ENCODE peak calls at places on chromosome 2, in five cellular contexts. J is CD4-positive, alpha-beta T cell; N is uterus; E is WTC11; G is fibroblast of pulmonary artery. D is an unnamed sample.

GRCh38 chr2:182860858-182861257 is 5.6 kb downstream of the FRZB start:
- DNase-seq in G (no peak), E (no peak), N (no peak), J (no peak), D (no peak)

GRCh38 chr2:233047667-233048066 is 12.5 kb upstream of the INPP5D start:
- DNase-seq in N (no peak), E (no peak), J (no peak), G (no peak), D (peak; percentile 81)

GRCh38 chr2:211611061-211611518 is 927.5 kb downstream of the ERBB4 start:
- DNase-seq in J (no peak), E (no peak), N (no peak), G (no peak), D (no peak)

GRCh38 chr2:47174731-47175361 is 19.7 kb upstream of the STPG4 start:
- DNase-seq in N (peak; percentile 57), J (peak; percentile 10), G (peak; percentile 58), E (no peak), D (no peak)

GRCh38 chr2:105802587-105802986 is 57.9 kb downstream of the NCK2 start:
- DNase-seq in G (no peak), E (no peak), J (peak; percentile 70), N (no peak), D (no peak)

GRCh38 chr2:57497489-57498096 is 549.0 kb upstream of the VRK2 start:
- DNase-seq in G (peak; percentile 67), N (peak; percentile 25), J (no peak), E (peak; percentile 49), D (peak; percentile 43)

GRCh38 chr2:173876833-173877413 is 88.2 kb downstream of the SP3 start:
- DNase-seq in G (no peak), N (no peak), E (no peak), J (no peak), D (no peak)

GRCh38 chr2:25168256-25169072 is at the start of gene POMC:
- DNase-seq in E (peak; percentile 65), G (peak; percentile 30), J (peak; percentile 26), N (no peak), D (no peak)

GRCh38 chr2:203893386-203893785 is 25.8 kb downstream of the CTLA4 start:
- DNase-seq in N (no peak), E (no peak), G (peak; percentile 65), J (no peak), D (no peak)

GRCh38 chr2:105439130-105439529 is 40.3 kb upstream of the FHL2 start:
- DNase-seq in E (no peak), N (no peak), G (no peak), J (no peak), D (no peak)

GRCh38 chr2:189049709-189050108 is 75.5 kb downstream of the COL3A1 start:
- DNase-seq in G (no peak), J (no peak), N (no peak), E (no peak), D (no peak)

GRCh38 chr2:240599141-240599583 is 12.6 kb downstream of the CAPN10 start:
- DNase-seq in G (no peak), J (no peak), N (peak; percentile 5), E (no peak), D (no peak)

GRCh38 chr2:25590921-25591505 is 82.4 kb downstream of the DTNB start:
- DNase-seq in G (no peak), E (no peak), N (no peak), J (no peak), D (peak; percentile 86)

GRCh38 chr2:118726821-118727220 is 120.6 kb downstream of the EN1 start:
- DNase-seq in N (no peak), E (no peak), G (no peak), J (no peak), D (no peak)

GRCh38 chr2:237259201-237259600 is 154.8 kb downstream of the COL6A3 start:
- DNase-seq in G (no peak), N (no peak), E (no peak), J (no peak), D (no peak)

GRCh38 chr2:185202416-185202815 is 536.2 kb upstream of the FSIP2 start:
- DNase-seq in G (no peak), N (no peak), J (no peak), E (no peak), D (no peak)

GRCh38 chr2:219490186-219490585 is 8.5 kb upstream of the GMPPA start:
- DNase-seq in E (peak; percentile 62), N (no peak), G (no peak), J (no peak), D (no peak)

GRCh38 chr2:219490600-219491130 is 8.0 kb upstream of the GMPPA start:
- DNase-seq in E (no peak), G (no peak), N (no peak), J (no peak), D (no peak)

GRCh38 chr2:219493086-219493485 is 5.6 kb upstream of the GMPPA start:
- DNase-seq in N (no peak), J (no peak), E (no peak), G (no peak), D (no peak)

GRCh38 chr2:219491278-219491967 is 7.3 kb upstream of the GMPPA start:
- DNase-seq in G (no peak), N (no peak), E (no peak), J (no peak), D (no peak)

GRCh38 chr2:219492575-219492974 is 6.1 kb upstream of the GMPPA start:
- DNase-seq in G (no peak), J (no peak), N (no peak), E (peak; percentile 81), D (no peak)
- TF ChIP-seq CTCF in G (no peak), J (no peak), N (no peak), E (no peak), D (no peak)

DNA sequence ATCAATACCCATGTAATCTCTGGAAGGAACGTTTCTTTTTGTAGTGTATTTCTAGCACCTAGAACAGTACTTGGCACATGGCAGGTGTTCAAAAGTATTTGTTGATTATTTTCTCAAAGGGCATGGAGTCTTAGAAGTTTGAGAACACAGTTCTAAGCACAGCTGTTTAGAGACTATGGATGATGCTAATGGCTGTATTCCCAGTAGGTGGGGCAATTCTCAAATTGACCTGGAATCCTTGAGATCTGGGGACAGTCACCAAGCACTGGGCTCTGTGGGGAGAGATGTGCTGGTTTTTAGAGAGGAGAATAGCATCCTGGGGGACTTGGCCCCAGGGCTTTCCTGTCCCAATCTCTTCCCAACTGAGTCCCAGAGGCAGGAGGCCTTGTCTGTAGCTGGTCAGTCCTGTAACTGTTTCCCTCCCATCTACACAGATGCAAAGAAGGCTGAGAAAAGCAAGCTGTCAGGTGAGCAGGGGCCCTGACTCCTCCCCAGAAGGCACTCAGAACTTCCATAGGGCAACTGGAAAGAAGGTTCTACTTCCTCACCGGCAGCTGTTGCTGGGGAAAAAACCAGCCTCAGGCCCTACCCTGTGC is 17.5 kb upstream of the IL36G start:
- DNase-seq in N (no peak), J (no peak), E (no peak), G (no peak), D (no peak)
- TF ChIP-seq CTCF in N (no peak), J (no peak), E (no peak), G (peak; percentile 7), D (no peak)

GRCh38 chr2:229714736-229715541 is 584 bp upstream of the DNER start:
- DNase-seq in G (peak; percentile 72), N (no peak), J (no peak), E (peak; percentile 87), D (peak; percentile 47)

GRCh38 chr2:229708335-229708734 is 6.0 kb downstream of the DNER start:
- DNase-seq in E (no peak), G (no peak), J (no peak), N (no peak), D (no peak)

GRCh38 chr2:229714080-229714735 is at the start of gene DNER:
- DNase-seq in J (peak; percentile 37), G (no peak), E (peak; percentile 68), N (no peak), D (peak; percentile 75)

GRCh38 chr2:229713371-229714079 is 830 bp downstream of the DNER start:
- DNase-seq in E (peak; percentile 68), N (no peak), G (no peak), J (no peak), D (peak; percentile 79)

DNA sequence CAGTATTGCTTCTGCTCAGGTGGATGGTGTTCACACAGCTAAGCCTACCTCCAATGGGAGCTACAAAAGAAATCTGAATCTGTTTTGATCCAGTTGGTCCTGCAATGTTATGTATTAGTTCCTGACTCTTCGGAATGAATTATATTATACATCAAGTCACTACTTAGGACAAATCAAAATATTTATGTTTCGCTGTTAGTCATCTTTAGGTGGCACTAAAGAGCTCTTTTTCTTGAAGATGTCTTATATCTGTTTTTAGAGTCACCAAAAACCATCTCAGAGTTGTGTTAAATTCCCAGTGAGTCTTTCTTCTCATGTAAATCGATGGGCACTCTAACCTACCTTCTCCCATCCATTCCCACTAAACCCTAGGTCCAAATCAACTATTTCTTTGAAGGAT is 2.2 kb downstream of the DNER start:
- DNase-seq in G (peak; percentile 17), E (no peak), J (no peak), N (no peak), D (no peak)
- TF ChIP-seq CTCF in G (peak; percentile 12), E (no peak), J (no peak), N (no peak), D (no peak)

GRCh38 chr2:134258684-134259408 is 5.0 kb downstream of the MGAT5 start:
- DNase-seq in G (no peak), N (no peak), E (no peak), J (peak; percentile 48), D (peak; percentile 45)
- TF ChIP-seq CTCF in G (no peak), N (no peak), E (no peak), J (no peak), D (peak; percentile 14)

GRCh38 chr2:208175069-208175842 is 11.9 kb upstream of the CRYGA start:
- DNase-seq in N (peak; percentile 65), G (peak; percentile 87), J (peak; percentile 39), E (peak; percentile 76), D (peak; percentile 83)

GRCh38 chr2:208172125-208172524 is 8.7 kb upstream of the CRYGA start:
- DNase-seq in G (no peak), E (no peak), J (no peak), N (no peak), D (no peak)

GRCh38 chr2:208175843-208176160 is 12.4 kb upstream of the CRYGA start:
- DNase-seq in N (no peak), E (no peak), J (no peak), G (no peak), D (no peak)

GRCh38 chr2:208179028-208179609 is 10.7 kb downstream of the C2orf80 start:
- DNase-seq in N (no peak), G (no peak), J (no peak), E (peak; percentile 24), D (no peak)

DNA sequence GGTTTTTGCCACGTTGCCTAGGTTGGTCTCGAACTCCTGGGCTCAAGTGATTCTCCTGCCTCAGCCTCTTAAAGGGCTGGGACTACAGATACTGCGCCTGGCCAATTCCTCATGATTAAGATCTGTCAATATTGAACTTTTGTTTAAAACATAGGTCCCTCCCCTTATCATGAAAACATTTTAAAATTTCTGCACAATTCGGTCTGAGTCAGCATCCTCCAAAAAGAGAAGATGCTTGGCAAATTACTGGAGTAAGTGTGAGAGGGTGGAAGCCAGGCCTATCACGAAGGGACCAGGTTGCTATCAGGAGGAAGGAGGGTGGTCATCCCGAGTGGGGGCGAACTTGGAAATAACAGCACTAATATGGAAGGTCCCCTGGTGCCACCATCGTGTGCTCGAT is 10.8 kb upstream of the CRYGA start:
- DNase-seq in J (no peak), G (no peak), E (no peak), N (no peak), D (no peak)
- TF ChIP-seq CTCF in J (no peak), G (no peak), E (no peak), N (no peak), D (no peak)